ENCODE peak calls at places on chromosome 5, in five cellular contexts. U is HL-60, H is uterus, M is body of pancreas, L is tibial artery. O is an unnamed sample.

GRCh38 chr5:128538249-128539037 is 398 bp upstream of the FBN2 start:
- DNase-seq in H (peak; percentile 46), U (peak; percentile 93), L (peak; percentile 76), M (peak; percentile 15), O (no peak)

GRCh38 chr5:107670927-107671741 is at the start of gene EFNA5:
- DNase-seq in L (peak; percentile 33), U (no peak), H (peak; percentile 19), M (peak; percentile 18), O (peak; percentile 78)

GRCh38 chr5:77379558-77380061 is 112.5 kb downstream of the WDR41 start:
- DNase-seq in M (no peak), U (no peak), L (no peak), H (no peak), O (no peak)

GRCh38 chr5:145587308-145588071 is 247.7 kb downstream of the PRELID2 start:
- DNase-seq in M (no peak), H (no peak), U (no peak), L (no peak), O (no peak)

GRCh38 chr5:164722702-164723101 is 1217.3 kb downstream of the MAT2B start:
- DNase-seq in M (no peak), U (no peak), H (no peak), L (no peak), O (no peak)

GRCh38 chr5:111187079-111187478 is 37.1 kb upstream of the CAMK4 start:
- DNase-seq in U (no peak), H (no peak), M (no peak), L (no peak), O (no peak)

GRCh38 chr5:109922396-109922995 is 232.8 kb downstream of the MAN2A1 start:
- DNase-seq in H (no peak), U (no peak), L (no peak), M (no peak), O (no peak)

GRCh38 chr5:77972545-77973252 is 196.6 kb upstream of the TBCA start:
- DNase-seq in H (no peak), L (no peak), U (no peak), M (no peak), O (no peak)

GRCh38 chr5:31962928-31963327 is 211.2 kb downstream of the GOLPH3 start:
- DNase-seq in L (no peak), U (no peak), H (no peak), M (no peak), O (no peak)

GRCh38 chr5:74517700-74518099 is 122.8 kb downstream of the ENC1 start:
- DNase-seq in M (no peak), U (no peak), H (no peak), L (no peak), O (no peak)

GRCh38 chr5:37661227-37661920 is 178.5 kb downstream of the GDNF start:
- DNase-seq in L (no peak), U (no peak), M (no peak), H (no peak), O (no peak)

GRCh38 chr5:68446487-68446894 is 230.9 kb downstream of the PIK3R1 start:
- DNase-seq in U (no peak), H (no peak), L (no peak), M (no peak), O (no peak)

GRCh38 chr5:59204114-59204897 is 621.4 kb downstream of the RAB3C start:
- DNase-seq in L (no peak), H (no peak), U (no peak), M (no peak), O (no peak)

GRCh38 chr5:80124111-80124510 is 89.0 kb downstream of the THBS4 start:
- DNase-seq in U (no peak), H (no peak), M (no peak), L (no peak), O (no peak)

GRCh38 chr5:155211764-155212163 is 198.2 kb downstream of the KIF4B start:
- DNase-seq in H (no peak), M (no peak), U (no peak), L (no peak), O (no peak)

GRCh38 chr5:73534001-73534547 is 31.4 kb downstream of the ANKRA2 start:
- DNase-seq in H (no peak), L (no peak), U (no peak), M (no peak), O (no peak)

GRCh38 chr5:178375348-178375747 is 142.7 kb upstream of the PHYKPL start:
- DNase-seq in U (no peak), H (no peak), L (no peak), M (no peak), O (no peak)

GRCh38 chr5:137073192-137073591 is 425.9 kb downstream of the SPOCK1 start:
- DNase-seq in L (no peak), U (no peak), H (no peak), M (no peak), O (peak; percentile 9)

GRCh38 chr5:40551706-40552557 is 127.8 kb upstream of the PTGER4 start:
- DNase-seq in U (no peak), M (no peak), H (no peak), L (no peak), O (no peak)

GRCh38 chr5:74194196-74194595 is 446.3 kb downstream of the ENC1 start:
- DNase-seq in H (no peak), U (no peak), M (no peak), L (no peak), O (no peak)

GRCh38 chr5:41083306-41083705 is 12.2 kb upstream of the MROH2B start:
- DNase-seq in U (no peak), L (no peak), H (no peak), M (no peak), O (no peak)

GRCh38 chr5:17400724-17401508 is 97.1 kb upstream of the TAF11L2 start:
- DNase-seq in U (peak; percentile 88), M (no peak), H (no peak), L (no peak), O (no peak)

DNA sequence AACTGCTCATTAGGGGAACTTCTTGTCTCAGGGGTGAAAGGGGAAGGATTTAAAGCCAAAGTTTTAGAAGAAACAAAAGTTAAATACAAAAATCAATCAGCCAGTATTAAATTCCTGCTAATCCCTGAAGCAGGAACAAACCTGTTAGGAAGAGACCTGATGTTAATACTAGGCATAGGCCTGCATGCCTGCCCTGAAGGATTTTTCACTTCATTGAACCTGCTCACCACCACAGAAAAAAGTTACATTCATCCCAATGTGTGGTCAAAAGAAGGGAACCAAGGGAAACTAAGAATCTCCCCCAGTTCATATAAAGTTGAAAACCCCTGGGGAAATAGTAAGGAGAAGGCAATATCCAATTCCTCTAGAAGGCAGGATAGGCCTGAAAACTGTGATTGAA is 9.4 kb upstream of the RNF180 start:
- DNase-seq in H (no peak), M (no peak), U (no peak), L (no peak), O (no peak)
- H3K27ac ChIP-seq in H (no peak overlapping the region), M (no peak overlapping the region), U (no peak overlapping the region), L (no peak overlapping the region), O (no peak overlapping the region)

DNA sequence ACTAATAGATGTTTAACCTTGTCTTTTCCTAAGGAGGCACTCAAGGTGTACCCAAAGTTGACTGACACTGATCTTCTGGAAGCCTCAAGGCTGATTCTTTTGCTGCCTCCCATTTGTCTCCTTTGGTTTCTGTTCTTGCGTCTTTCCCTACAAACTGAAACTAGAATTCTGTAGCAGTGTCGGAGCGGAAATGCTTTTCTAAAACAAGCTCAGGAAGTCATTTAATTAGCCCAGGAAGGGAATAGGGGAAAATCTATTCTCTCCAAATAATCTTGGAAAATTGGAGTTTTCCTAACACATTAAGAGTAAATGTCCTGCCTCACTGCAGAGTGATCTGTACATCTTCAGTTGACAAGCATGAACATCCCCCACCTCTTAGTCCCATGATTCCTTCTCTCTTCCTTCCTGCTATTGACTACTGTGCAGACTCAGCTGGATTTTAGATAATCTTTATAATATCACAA is 182.7 kb downstream of the NR3C1 start:
- DNase-seq in M (no peak), L (no peak), U (no peak), H (no peak), O (no peak)
- H3K4me3 ChIP-seq in M (no peak overlapping the region), L (no peak overlapping the region), U (no peak overlapping the region), H (no peak overlapping the region), O (no peak overlapping the region)

GRCh38 chr5:174295736-174296481 is 250.4 kb downstream of the NSG2 start:
- DNase-seq in U (no peak), L (no peak), H (no peak), M (no peak), O (peak; percentile 16)
- H3K27ac ChIP-seq in U (no peak overlapping the region), L (no peak overlapping the region), H (no peak overlapping the region), M (no peak overlapping the region), O (no peak overlapping the region)

DNA sequence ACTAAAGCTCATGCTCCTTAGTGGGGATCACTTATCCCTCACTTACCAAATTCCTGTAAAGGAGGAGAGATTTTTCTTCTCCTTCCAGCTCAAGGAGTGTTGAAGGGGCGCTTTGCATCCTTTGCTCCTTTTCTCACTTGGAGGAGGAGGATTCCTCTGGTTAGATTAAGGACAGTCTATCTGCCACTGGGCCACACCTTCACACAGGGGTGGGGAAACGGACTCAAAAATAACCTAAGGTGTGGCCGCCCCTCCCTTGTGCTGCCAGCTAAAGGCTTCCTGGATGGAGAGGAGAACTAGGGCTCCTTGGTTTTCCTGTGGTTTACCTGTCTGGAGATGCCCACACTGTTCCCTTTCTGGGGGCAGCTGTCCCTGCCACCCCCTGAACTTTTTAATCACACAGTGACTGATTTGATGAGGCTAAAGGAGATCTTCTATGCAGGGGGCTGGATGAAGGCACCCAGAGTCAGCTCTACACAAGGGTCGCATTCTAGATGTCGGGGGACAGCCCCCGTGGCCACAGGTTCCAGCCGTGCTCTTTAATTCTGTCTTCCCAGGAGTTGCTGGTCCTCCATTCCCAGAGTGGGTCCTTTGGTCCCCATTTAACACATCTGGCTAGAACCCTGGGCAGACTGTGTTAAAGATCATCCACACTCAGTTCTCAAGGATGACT is 14.4 kb downstream of the GLRX start:
- DNase-seq in L (no peak), M (no peak), H (no peak), U (no peak), O (no peak)
- H3K4me3 ChIP-seq in L (peak overlapping the region; percentile 9), M (no peak overlapping the region), H (no peak overlapping the region), U (no peak overlapping the region), O (peak overlapping the region; percentile 10)

DNA sequence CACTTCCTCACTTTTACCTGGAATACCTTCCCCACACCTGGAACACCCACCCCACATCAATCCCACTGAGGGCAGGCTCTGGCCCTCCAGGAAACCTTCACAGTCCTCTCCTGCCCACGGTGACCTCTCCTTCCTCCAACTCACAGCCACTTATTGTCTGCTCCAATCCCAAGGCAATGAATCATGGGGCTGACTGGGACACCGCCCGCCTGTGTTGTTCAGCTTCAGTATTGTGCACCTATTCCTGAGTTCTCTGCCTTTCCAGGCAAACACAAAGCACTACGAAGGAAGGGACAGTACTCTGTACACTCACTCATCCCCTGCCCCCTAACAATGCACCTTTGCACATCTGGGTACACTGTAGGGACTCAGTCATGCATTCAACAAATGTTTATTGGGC is 7.3 kb downstream of the PCDH1 start:
- DNase-seq in U (no peak), M (no peak), L (no peak), H (no peak), O (peak; percentile 64)
- H3K27ac ChIP-seq in U (no peak overlapping the region), M (no peak overlapping the region), L (no peak overlapping the region), H (no peak overlapping the region), O (no peak overlapping the region)